ENCODE peak calls at places on chromosomes 7 and 10, in ten cellular contexts. One of them, this sample, is unnamed.

GRCh38 chr7:123772652-123773051 is 23.8 kb upstream of the WASL start:
- DNase-seq in CD8-positive, alpha-beta memory T cell: no peak
- DNase-seq in hypothalamus: no peak
- DNase-seq in stimulated activated CD8-positive, alpha-beta memory T cell treated with anti-CD3 and anti-CD28 coated beads, Interleukin-15, amount 100 ng/mL, for 4 hours: no peak
- DNase-seq in Calu3: no peak
- DNase-seq in CD4-positive, alpha-beta T cell: no peak
- DNase-seq in lower lobe of right lung: no peak
- DNase-seq in NCI-H2171 treated with DMSO at 0.1 percent for 48 hours: no peak
- DNase-seq in fibroblast of lung: no peak
- DNase-seq in PC-3: no peak
- DNase-seq in this sample: no peak

GRCh38 chr7:33921216-33921938 is 16.0 kb downstream of the BMPER start:
- DNase-seq in Calu3: no peak
- DNase-seq in lower lobe of right lung: no peak
- DNase-seq in CD4-positive, alpha-beta T cell: no peak
- DNase-seq in stimulated activated CD8-positive, alpha-beta memory T cell treated with anti-CD3 and anti-CD28 coated beads, Interleukin-15, amount 100 ng/mL, for 4 hours: no peak
- DNase-seq in PC-3: no peak
- DNase-seq in fibroblast of lung: peak
- DNase-seq in NCI-H2171 treated with DMSO at 0.1 percent for 48 hours: no peak
- DNase-seq in CD8-positive, alpha-beta memory T cell: no peak
- DNase-seq in hypothalamus: no peak
- DNase-seq in this sample: no peak

GRCh38 chr7:87645446-87645845 is 17.2 kb downstream of the RUNDC3B start:
- DNase-seq in CD8-positive, alpha-beta memory T cell: no peak
- DNase-seq in fibroblast of lung: no peak
- DNase-seq in lower lobe of right lung: no peak
- DNase-seq in stimulated activated CD8-positive, alpha-beta memory T cell treated with anti-CD3 and anti-CD28 coated beads, Interleukin-15, amount 100 ng/mL, for 4 hours: no peak
- DNase-seq in CD4-positive, alpha-beta T cell: no peak
- DNase-seq in Calu3: no peak
- DNase-seq in hypothalamus: no peak
- DNase-seq in PC-3: no peak
- DNase-seq in NCI-H2171 treated with DMSO at 0.1 percent for 48 hours: no peak
- DNase-seq in this sample: no peak

GRCh38 chr10:33279791-33280190 is 54.7 kb downstream of the NRP1 start:
- DNase-seq in NCI-H2171 treated with DMSO at 0.1 percent for 48 hours: no peak
- DNase-seq in Calu3: no peak
- DNase-seq in fibroblast of lung: no peak
- DNase-seq in CD4-positive, alpha-beta T cell: no peak
- DNase-seq in lower lobe of right lung: no peak
- DNase-seq in hypothalamus: no peak
- DNase-seq in CD8-positive, alpha-beta memory T cell: no peak
- DNase-seq in stimulated activated CD8-positive, alpha-beta memory T cell treated with anti-CD3 and anti-CD28 coated beads, Interleukin-15, amount 100 ng/mL, for 4 hours: no peak
- DNase-seq in PC-3: peak
- DNase-seq in this sample: no peak

GRCh38 chr7:106957766-106958165 is 86.7 kb upstream of the PRKAR2B start:
- DNase-seq in CD4-positive, alpha-beta T cell: no peak
- DNase-seq in hypothalamus: no peak
- DNase-seq in fibroblast of lung: no peak
- DNase-seq in NCI-H2171 treated with DMSO at 0.1 percent for 48 hours: no peak
- DNase-seq in lower lobe of right lung: no peak
- DNase-seq in CD8-positive, alpha-beta memory T cell: no peak
- DNase-seq in Calu3: no peak
- DNase-seq in stimulated activated CD8-positive, alpha-beta memory T cell treated with anti-CD3 and anti-CD28 coated beads, Interleukin-15, amount 100 ng/mL, for 4 hours: no peak
- DNase-seq in PC-3: peak
- DNase-seq in this sample: no peak

GRCh38 chr7:118803-119376 is 73.5 kb upstream of the FAM20C start:
- DNase-seq in CD8-positive, alpha-beta memory T cell: no peak
- DNase-seq in Calu3: no peak
- DNase-seq in PC-3: no peak
- DNase-seq in NCI-H2171 treated with DMSO at 0.1 percent for 48 hours: no peak
- DNase-seq in CD4-positive, alpha-beta T cell: no peak
- DNase-seq in stimulated activated CD8-positive, alpha-beta memory T cell treated with anti-CD3 and anti-CD28 coated beads, Interleukin-15, amount 100 ng/mL, for 4 hours: no peak
- DNase-seq in fibroblast of lung: no peak
- DNase-seq in lower lobe of right lung: no peak
- DNase-seq in hypothalamus: no peak
- DNase-seq in this sample: no peak

GRCh38 chr10:28149760-28150159 is 150.9 kb upstream of the ODAD2 start:
- DNase-seq in fibroblast of lung: no peak
- DNase-seq in lower lobe of right lung: no peak
- DNase-seq in stimulated activated CD8-positive, alpha-beta memory T cell treated with anti-CD3 and anti-CD28 coated beads, Interleukin-15, amount 100 ng/mL, for 4 hours: no peak
- DNase-seq in NCI-H2171 treated with DMSO at 0.1 percent for 48 hours: no peak
- DNase-seq in hypothalamus: no peak
- DNase-seq in CD4-positive, alpha-beta T cell: no peak
- DNase-seq in CD8-positive, alpha-beta memory T cell: no peak
- DNase-seq in Calu3: no peak
- DNase-seq in PC-3: no peak
- DNase-seq in this sample: no peak

GRCh38 chr7:2258661-2259365 is 16.8 kb downstream of the NUDT1 start:
- DNase-seq in PC-3: no peak
- DNase-seq in fibroblast of lung: no peak
- DNase-seq in hypothalamus: no peak
- DNase-seq in CD8-positive, alpha-beta memory T cell: peak
- DNase-seq in lower lobe of right lung: peak
- DNase-seq in NCI-H2171 treated with DMSO at 0.1 percent for 48 hours: no peak
- DNase-seq in CD4-positive, alpha-beta T cell: no peak
- DNase-seq in stimulated activated CD8-positive, alpha-beta memory T cell treated with anti-CD3 and anti-CD28 coated beads, Interleukin-15, amount 100 ng/mL, for 4 hours: no peak
- DNase-seq in Calu3: no peak
- DNase-seq in this sample: no peak

GRCh38 chr10:110762849-110763211 is 108.9 kb upstream of the PDCD4 start:
- DNase-seq in CD8-positive, alpha-beta memory T cell: no peak
- DNase-seq in Calu3: no peak
- DNase-seq in PC-3: no peak
- DNase-seq in fibroblast of lung: no peak
- DNase-seq in NCI-H2171 treated with DMSO at 0.1 percent for 48 hours: no peak
- DNase-seq in CD4-positive, alpha-beta T cell: no peak
- DNase-seq in lower lobe of right lung: no peak
- DNase-seq in hypothalamus: no peak
- DNase-seq in stimulated activated CD8-positive, alpha-beta memory T cell treated with anti-CD3 and anti-CD28 coated beads, Interleukin-15, amount 100 ng/mL, for 4 hours: no peak
- DNase-seq in this sample: no peak

GRCh38 chr7:26508481-26508880 is 216.8 kb downstream of the SNX10 start:
- DNase-seq in stimulated activated CD8-positive, alpha-beta memory T cell treated with anti-CD3 and anti-CD28 coated beads, Interleukin-15, amount 100 ng/mL, for 4 hours: no peak
- DNase-seq in hypothalamus: no peak
- DNase-seq in CD4-positive, alpha-beta T cell: no peak
- DNase-seq in PC-3: peak
- DNase-seq in NCI-H2171 treated with DMSO at 0.1 percent for 48 hours: peak
- DNase-seq in lower lobe of right lung: no peak
- DNase-seq in CD8-positive, alpha-beta memory T cell: no peak
- DNase-seq in fibroblast of lung: no peak
- DNase-seq in Calu3: peak
- DNase-seq in this sample: no peak

GRCh38 chr10:106636781-106637491 is 527.6 kb downstream of the SORCS1 start:
- DNase-seq in stimulated activated CD8-positive, alpha-beta memory T cell treated with anti-CD3 and anti-CD28 coated beads, Interleukin-15, amount 100 ng/mL, for 4 hours: no peak
- DNase-seq in hypothalamus: no peak
- DNase-seq in NCI-H2171 treated with DMSO at 0.1 percent for 48 hours: no peak
- DNase-seq in CD8-positive, alpha-beta memory T cell: no peak
- DNase-seq in fibroblast of lung: no peak
- DNase-seq in CD4-positive, alpha-beta T cell: no peak
- DNase-seq in Calu3: no peak
- DNase-seq in PC-3: no peak
- DNase-seq in lower lobe of right lung: no peak
- DNase-seq in this sample: no peak

This sample was measured in NCI-H1105.